ENCODE peak calls at places on chromosomes 7 and 10, in four cellular contexts. Y, E, O and U are unnamed samples.

GRCh38 chr7:32890010-32890552 is 1.5 kb downstream of the KBTBD2 start:
- DNase-seq in Y (peak), E (no peak), O (peak), U (no peak)

GRCh38 chr10:48440771-48441170 is 134.3 kb downstream of the MAPK8 start:
- DNase-seq in Y (no peak), E (no peak), O (no peak), U (no peak)

GRCh38 chr10:132691711-132692153 is 94.2 kb downstream of the NKX6-2 start:
- DNase-seq in Y (no peak), E (no peak), O (no peak), U (no peak)

GRCh38 chr7:98731651-98732050 is 114.6 kb downstream of the NPTX2 start:
- DNase-seq in Y (no peak), E (no peak), O (no peak), U (no peak)

GRCh38 chr7:47938574-47939165 is 9.6 kb downstream of the PKD1L1 start:
- DNase-seq in Y (no peak), E (no peak), O (no peak), U (peak)

GRCh38 chr10:72322280-72323058 is 32.2 kb downstream of the DNAJB12 start:
- DNase-seq in Y (no peak), E (peak), O (no peak), U (no peak)

GRCh38 chr10:101601541-101601940 is 13.4 kb downstream of the DPCD start:
- DNase-seq in Y (no peak), E (no peak), O (no peak), U (no peak)

GRCh38 chr7:157274991-157275427 is 61.8 kb upstream of the DNAJB6 start:
- DNase-seq in Y (no peak), E (no peak), O (no peak), U (no peak)

GRCh38 chr10:124065382-124066155 is 27.8 kb downstream of the CHST15 start:
- DNase-seq in Y (no peak), E (no peak), O (no peak), U (no peak)

GRCh38 chr7:80732635-80733034 is 94.2 kb downstream of the CD36 start:
- DNase-seq in Y (peak), E (no peak), O (peak), U (no peak)

GRCh38 chr7:42677751-42678231 is 234.1 kb downstream of the C7orf25 start:
- DNase-seq in Y (no peak), E (no peak), O (no peak), U (no peak)

GRCh38 chr10:119049361-119049760 is 19.8 kb downstream of the NANOS1 start:
- DNase-seq in Y (no peak), E (no peak), O (no peak), U (no peak)

GRCh38 chr10:57823398-57823797 is 444.3 kb downstream of the IPMK start:
- DNase-seq in Y (no peak), E (no peak), O (no peak), U (no peak)

GRCh38 chr10:5565671-5566581 is 41.2 kb downstream of the CALML3 start:
- DNase-seq in Y (no peak), E (no peak), O (no peak), U (no peak)

GRCh38 chr7:114857605-114858004 is 64.3 kb upstream of the MDFIC start:
- DNase-seq in Y (no peak), E (no peak), O (no peak), U (no peak)

GRCh38 chr10:60281792-60282353 is 107.8 kb downstream of the ANK3 start:
- DNase-seq in Y (no peak), E (no peak), O (peak), U (no peak)

GRCh38 chr10:52801951-52802350 is 29.4 kb upstream of the MBL2 start:
- DNase-seq in Y (no peak), E (no peak), O (no peak), U (no peak)

GRCh38 chr7:50690541-50691011 is 92.1 kb downstream of the GRB10 start:
- DNase-seq in Y (no peak), E (no peak), O (no peak), U (no peak)

GRCh38 chr10:125096371-125096770 is 64.0 kb downstream of the CTBP2 start:
- DNase-seq in Y (no peak), E (no peak), O (no peak), U (no peak)

GRCh38 chr10:125159932-125160855 is at the start of gene CTBP2:
- DNase-seq in Y (no peak), E (peak), O (peak), U (no peak)

GRCh38 chr7:88337556-88337955 is 30.9 kb upstream of the STEAP4 start:
- DNase-seq in Y (no peak), E (no peak), O (no peak), U (no peak)

GRCh38 chr10:103545771-103546281 is 52.3 kb downstream of the NEURL1 start:
- DNase-seq in Y (no peak), E (no peak), O (no peak), U (no peak)

GRCh38 chr7:75630549-75630948 is 108.2 kb downstream of the HIP1 start:
- DNase-seq in Y (no peak), E (no peak), O (no peak), U (no peak)

GRCh38 chr10:44992070-44992731 is 8.5 kb upstream of the ZNF22 start:
- DNase-seq in Y (no peak), E (no peak), O (no peak), U (no peak)

GRCh38 chr7:125253454-125254182 is 324.0 kb upstream of the POT1 start:
- DNase-seq in Y (no peak), E (no peak), O (no peak), U (no peak)

GRCh38 chr10:17185873-17186272 is 15.6 kb downstream of the TRDMT1 start:
- DNase-seq in Y (no peak), E (no peak), O (no peak), U (no peak)

GRCh38 chr10:75099952-75100763 is 11.3 kb upstream of the SAMD8 start:
- DNase-seq in Y (peak), E (peak), O (peak), U (no peak)

GRCh38 chr7:33421384-33421783 is 292.0 kb downstream of the BBS9 start:
- DNase-seq in Y (no peak), E (no peak), O (no peak), U (no peak)

GRCh38 chr10:73916761-73917470 is 6.0 kb downstream of the PLAU start:
- DNase-seq in Y (no peak), E (no peak), O (peak), U (no peak)

GRCh38 chr10:11359849-11360248 is 251.6 kb downstream of the USP6NL start:
- DNase-seq in Y (no peak), E (no peak), O (no peak), U (no peak)

GRCh38 chr10:31190488-31190887 is 128.5 kb upstream of the ZEB1 start:
- DNase-seq in Y (no peak), E (no peak), O (no peak), U (no peak)

GRCh38 chr10:31187607-31188210 is 131.3 kb upstream of the ZEB1 start:
- DNase-seq in Y (no peak), E (no peak), O (no peak), U (no peak)

GRCh38 chr10:31188792-31189406 is 130.1 kb upstream of the ZEB1 start:
- DNase-seq in Y (no peak), E (no peak), O (no peak), U (no peak)

GRCh38 chr10:31187182-31187581 is 131.8 kb upstream of the ZEB1 start:
- DNase-seq in Y (no peak), E (no peak), O (no peak), U (no peak)

GRCh38 chr10:31186225-31187010 is 132.6 kb upstream of the ZEB1 start:
- DNase-seq in Y (peak), E (peak), O (no peak), U (no peak)
- TF ChIP-seq CTCF in Y (no peak), E (no peak), O (peak), U (no peak)

GRCh38 chr7:70710011-70710480 is 421.9 kb upstream of the GALNT17 start:
- DNase-seq in Y (no peak), E (no peak), O (no peak), U (no peak)

GRCh38 chr7:70710651-70711050 is 421.3 kb upstream of the GALNT17 start:
- DNase-seq in Y (no peak), E (no peak), O (no peak), U (no peak)

GRCh38 chr7:70714506-70715038 is 417.4 kb upstream of the GALNT17 start:
- DNase-seq in Y (no peak), E (no peak), O (no peak), U (no peak)

GRCh38 chr7:70712942-70713341 is 419.0 kb upstream of the GALNT17 start:
- DNase-seq in Y (no peak), E (no peak), O (no peak), U (no peak)

DNA sequence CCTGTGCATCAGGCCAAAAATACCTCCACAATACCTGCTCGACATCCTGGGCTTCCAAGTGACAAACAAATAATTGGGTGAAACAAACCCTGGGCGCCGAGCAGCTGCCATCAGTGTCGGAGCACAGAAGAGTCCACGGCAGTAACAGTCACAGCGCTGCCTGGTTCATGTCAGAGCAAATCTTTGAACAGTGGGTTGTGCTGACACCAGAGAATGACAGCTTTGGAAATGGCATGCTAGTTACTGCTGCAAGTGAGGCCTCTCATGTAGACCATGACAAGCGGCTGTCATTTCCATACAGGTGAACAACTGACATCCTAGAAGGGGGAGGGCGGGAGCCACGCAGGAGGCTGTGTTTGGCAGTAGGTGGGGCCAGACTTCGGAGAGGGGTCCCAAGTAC is 420.5 kb upstream of the GALNT17 start:
- DNase-seq in Y (no peak), E (no peak), O (no peak), U (no peak)
- TF ChIP-seq REST in Y (no peak), E (no peak), O (no peak), U (no peak)

DNA sequence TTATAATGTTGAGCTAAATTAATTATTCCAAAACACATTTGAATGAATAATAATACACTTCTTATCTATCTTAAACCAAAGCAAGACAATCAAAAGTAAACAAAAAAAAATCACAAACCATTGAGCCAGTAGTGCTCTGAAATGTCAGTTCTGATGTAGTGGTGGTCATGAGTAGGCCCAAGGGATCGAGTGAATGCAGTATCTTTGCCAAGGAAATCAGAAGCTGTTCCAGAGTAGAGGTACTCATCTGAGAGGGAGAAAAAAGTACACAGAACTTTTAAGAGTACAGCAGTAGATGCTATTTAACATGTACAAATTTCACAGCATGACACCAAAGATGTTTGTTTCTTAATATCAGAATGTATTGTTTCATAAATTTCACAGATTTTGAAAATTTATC is 121.5 kb downstream of the SEMA3D start:
- DNase-seq in Y (no peak), E (no peak), O (no peak), U (no peak)
- TF ChIP-seq TCF7L2 in Y (no peak), E (no peak), O (no peak), U (no peak)

DNA sequence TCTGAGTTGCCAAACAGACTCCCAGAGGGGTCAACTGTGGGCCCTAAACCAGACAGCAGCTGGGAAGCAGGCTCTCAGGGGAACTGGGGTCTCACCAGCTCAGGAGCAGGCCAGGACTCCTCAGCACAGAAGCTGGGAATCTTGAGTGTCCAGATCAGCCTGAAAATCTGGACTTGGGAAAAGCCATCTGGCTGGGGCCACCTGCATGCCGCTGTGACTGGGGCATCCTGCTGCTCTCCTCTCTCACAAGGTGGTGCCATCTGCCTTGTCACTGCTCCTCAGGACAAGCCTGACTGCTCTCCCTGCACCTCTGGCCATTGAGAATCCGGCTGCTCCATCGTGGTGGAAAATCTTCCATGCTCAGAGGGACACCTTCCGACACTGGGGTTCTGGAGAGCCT is 141.3 kb downstream of the PLPP4 start:
- DNase-seq in Y (no peak), E (no peak), O (no peak), U (no peak)
- TF ChIP-seq CTCF in Y (peak), E (no peak), O (no peak), U (peak)

GRCh38 chr10:68301301-68301700 is 30.6 kb upstream of the HNRNPH3 start:
- DNase-seq in Y (no peak), E (no peak), O (no peak), U (no peak)

GRCh38 chr10:68302503-68302823 is 29.4 kb upstream of the HNRNPH3 start:
- DNase-seq in Y (no peak), E (no peak), O (no peak), U (no peak)

GRCh38 chr10:68301790-68302502 is 29.9 kb upstream of the HNRNPH3 start:
- DNase-seq in Y (peak), E (peak), O (peak), U (peak)

GRCh38 chr10:68303849-68304412 is 27.9 kb upstream of the HNRNPH3 start:
- DNase-seq in Y (peak), E (no peak), O (no peak), U (no peak)

GRCh38 chr10:68302871-68303270 is 29.0 kb upstream of the HNRNPH3 start:
- DNase-seq in Y (no peak), E (no peak), O (no peak), U (no peak)
- TF ChIP-seq REST in Y (no peak), E (no peak), O (no peak), U (no peak)

GRCh38 chr10:33010132-33011037 is 52.4 kb upstream of the ITGB1 start:
- DNase-seq in Y (peak), E (peak), O (no peak), U (peak)
- TF ChIP-seq TCF7L2 in Y (no peak), E (no peak), O (no peak), U (peak)

DNA sequence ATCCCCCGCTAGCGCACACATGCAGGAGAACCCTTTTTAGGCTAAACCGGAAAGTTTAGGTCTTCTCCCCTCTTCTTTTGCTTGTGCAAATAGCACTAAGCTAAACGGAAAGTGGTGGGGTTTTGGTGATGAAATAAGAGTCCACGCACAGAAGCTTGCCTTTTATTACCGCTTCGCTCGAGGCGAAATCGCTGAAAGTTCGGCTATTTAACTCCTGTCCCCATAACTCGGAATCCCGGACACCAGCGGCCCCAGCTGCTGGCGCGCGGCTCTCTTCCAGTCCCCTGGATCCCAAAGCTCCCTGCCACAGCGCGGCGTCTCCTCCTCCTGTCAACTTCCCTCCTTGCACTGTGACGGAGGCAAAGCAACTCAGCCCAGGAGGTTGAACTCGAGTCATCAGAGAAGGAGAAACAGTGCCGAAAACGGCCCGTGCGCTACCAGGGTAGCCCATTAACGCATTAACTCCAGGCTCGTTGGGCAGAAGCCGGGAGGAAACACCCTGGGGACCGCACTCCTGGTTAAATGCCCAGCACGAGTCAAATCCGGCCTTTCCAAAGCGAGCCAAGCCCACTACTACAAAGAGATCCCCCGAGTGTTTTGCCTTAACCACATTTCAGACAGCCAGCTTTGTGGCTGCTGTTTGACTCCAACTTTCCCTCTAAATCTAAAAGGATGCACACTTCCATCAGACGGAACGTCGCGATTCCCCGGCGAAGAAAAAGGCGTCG is 1.3 kb downstream of the SEMA3D start:
- DNase-seq in Y (no peak), E (no peak), O (no peak), U (no peak)
- TF ChIP-seq CTCF in Y (no peak), E (no peak), O (no peak), U (no peak)